ENCODE peak calls at places on chromosomes 13 and 19, in five cellular contexts. H is astrocyte, P is uterus, J is thoracic aorta, G is right lobe of liver. X is an unnamed sample.

GRCh38 chr13:64758520-64758919 is 2471.6 kb downstream of the PCDH9 start:
- DNase-seq in H (peak), P (no peak), J (no peak), G (no peak), X (no peak)

GRCh38 chr13:97005631-97006262 is 11.5 kb upstream of the OXGR1 start:
- DNase-seq in H (peak), P (no peak), J (no peak), G (no peak), X (no peak)

GRCh38 chr19:2488942-2489731 is 13.2 kb downstream of the GADD45B start:
- DNase-seq in H (no peak), P (no peak), J (no peak), G (peak), X (no peak)

GRCh38 chr19:14795078-14795721 is 16.8 kb upstream of the ADGRE2 start:
- DNase-seq in H (no peak), P (no peak), J (no peak), G (no peak), X (no peak)

GRCh38 chr13:84446972-84447700 is 564.9 kb upstream of the SLITRK1 start:
- DNase-seq in H (no peak), P (no peak), J (no peak), G (no peak), X (no peak)

GRCh38 chr13:76833465-76833864 is 52.7 kb downstream of the KCTD12 start:
- DNase-seq in H (no peak), P (no peak), J (no peak), G (no peak), X (no peak)

GRCh38 chr19:2552859-2553258 is 76.9 kb downstream of the GADD45B start:
- DNase-seq in H (no peak), P (no peak), J (no peak), G (no peak), X (no peak)

GRCh38 chr13:109787135-109787954 is 962 bp upstream of the IRS2 start:
- DNase-seq in H (no peak), P (peak), J (no peak), G (peak), X (peak)

GRCh38 chr13:113646376-113646775 is 11.6 kb downstream of the ATP4B start:
- DNase-seq in H (no peak), P (peak), J (no peak), G (no peak), X (no peak)

DNA sequence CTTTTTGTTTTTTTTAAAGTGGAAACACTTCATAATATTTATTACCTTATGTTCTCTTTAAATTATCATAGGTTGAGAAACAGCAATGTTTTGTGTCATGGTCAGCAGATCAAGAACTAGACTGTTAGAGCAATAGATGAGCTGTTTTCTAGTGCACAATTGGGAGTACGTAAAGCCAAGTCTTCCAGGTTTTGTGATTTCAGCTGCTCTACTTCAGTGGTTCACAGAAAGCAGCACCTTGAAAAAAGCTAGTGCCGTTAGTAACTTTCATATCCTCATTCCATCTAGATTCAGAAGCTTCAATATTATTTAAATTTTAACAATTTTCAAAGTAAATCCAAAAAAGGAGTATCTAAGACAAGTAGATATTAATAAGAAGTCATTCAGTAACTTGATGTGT is 1.9 kb downstream of the GPR18 start:
- DNase-seq in H (no peak), P (no peak), J (no peak), G (no peak), X (no peak)
- H3K27ac ChIP-seq in H (no peak), P (no peak), J (no peak), G (no peak), X (no peak)

DNA sequence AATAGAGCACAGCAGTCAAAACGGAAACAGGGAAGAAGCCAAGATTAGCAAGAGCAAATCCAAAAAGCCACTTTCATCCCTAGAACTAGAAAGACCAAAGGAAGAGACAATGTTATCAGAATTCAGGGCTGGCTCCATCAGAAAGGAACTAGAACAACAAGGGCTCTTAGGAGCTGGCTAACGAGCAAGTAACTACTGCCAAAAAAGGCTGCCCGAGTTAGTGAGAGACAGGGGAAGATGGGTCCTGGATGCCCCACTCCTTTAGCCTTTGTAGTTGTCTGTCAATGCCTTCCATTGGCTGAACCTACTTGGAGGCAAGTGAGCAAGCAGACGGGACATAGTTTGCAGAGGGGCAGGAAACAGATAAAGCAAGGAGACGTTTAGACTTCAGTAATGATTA is 240.4 kb downstream of the KLF12 start:
- DNase-seq in H (no peak), P (no peak), J (no peak), G (no peak), X (no peak)
- TF ChIP-seq CTCF in H (no peak), P (no peak), J (no peak), G (no peak), X (no peak)

DNA sequence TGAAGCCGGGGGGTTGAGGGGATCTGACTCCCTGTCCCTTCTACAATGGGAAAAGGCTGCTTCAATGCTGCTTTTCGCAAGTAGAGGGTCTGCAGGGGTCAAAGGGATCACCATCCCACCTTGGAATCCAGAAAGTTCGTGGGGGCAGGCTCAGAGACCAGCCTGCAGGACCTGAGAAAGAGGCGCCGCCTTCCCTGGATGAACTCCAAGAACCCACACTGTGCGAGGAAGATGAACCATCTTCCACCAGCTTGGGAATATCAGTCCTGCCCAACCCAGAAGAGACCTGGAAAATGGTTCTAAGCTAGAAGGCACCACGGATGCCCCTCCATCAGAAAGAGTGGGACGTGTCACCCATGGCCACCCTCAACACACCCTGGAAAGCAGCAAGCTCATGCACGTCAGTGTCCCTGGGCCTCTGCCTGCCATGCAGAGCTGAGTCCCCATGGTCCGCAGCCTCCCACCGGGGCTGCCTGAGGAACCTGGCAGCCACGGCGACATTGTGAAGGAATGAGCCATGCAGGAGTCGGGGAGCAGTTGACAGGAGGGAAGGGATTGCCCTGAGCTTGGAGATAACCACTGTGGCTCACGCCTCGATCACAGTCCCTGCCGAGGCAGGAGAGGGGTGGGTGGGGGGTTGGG is 14.6 kb downstream of the RAB3D start:
- DNase-seq in H (no peak), P (peak), J (no peak), G (no peak), X (no peak)
- H3K27ac ChIP-seq in H (no peak), P (peak), J (peak), G (peak), X (peak)

DNA sequence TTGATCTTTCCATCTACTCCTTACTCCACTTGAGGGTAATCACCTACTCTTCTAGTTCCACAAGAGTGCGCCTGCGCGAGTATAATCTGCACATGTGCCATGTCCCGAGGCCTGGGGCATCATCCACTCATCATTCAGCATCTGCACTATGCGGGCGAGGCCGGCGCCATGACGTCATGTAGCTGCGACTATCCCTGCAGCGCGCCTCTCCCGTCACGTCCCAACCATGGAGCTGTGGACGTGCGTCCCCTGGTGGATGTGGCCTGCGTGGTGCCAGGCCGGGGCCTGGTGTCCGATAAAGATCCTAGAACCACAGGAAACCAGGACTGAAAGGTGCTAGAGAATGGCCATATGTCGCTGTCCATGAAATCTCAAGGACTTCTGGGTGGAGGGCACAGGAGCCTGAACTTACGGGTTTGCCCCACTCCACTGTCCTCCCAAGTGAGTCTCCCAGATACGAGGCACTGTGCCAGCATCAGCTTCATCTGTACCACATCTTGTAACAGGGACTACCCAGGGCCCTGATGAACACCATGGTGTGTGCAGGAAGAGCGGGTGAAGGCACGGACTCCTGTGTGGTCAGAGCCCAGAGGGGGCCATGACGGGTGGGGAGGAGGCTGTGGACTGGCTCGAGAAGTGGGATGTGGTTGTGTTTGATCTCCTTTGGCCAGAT is 2.7 kb upstream of the KLK2 start:
- DNase-seq in H (no peak), P (no peak), J (no peak), G (no peak), X (no peak)
- TF ChIP-seq CTCF in H (no peak), P (no peak), J (no peak), G (no peak), X (no peak)

DNA sequence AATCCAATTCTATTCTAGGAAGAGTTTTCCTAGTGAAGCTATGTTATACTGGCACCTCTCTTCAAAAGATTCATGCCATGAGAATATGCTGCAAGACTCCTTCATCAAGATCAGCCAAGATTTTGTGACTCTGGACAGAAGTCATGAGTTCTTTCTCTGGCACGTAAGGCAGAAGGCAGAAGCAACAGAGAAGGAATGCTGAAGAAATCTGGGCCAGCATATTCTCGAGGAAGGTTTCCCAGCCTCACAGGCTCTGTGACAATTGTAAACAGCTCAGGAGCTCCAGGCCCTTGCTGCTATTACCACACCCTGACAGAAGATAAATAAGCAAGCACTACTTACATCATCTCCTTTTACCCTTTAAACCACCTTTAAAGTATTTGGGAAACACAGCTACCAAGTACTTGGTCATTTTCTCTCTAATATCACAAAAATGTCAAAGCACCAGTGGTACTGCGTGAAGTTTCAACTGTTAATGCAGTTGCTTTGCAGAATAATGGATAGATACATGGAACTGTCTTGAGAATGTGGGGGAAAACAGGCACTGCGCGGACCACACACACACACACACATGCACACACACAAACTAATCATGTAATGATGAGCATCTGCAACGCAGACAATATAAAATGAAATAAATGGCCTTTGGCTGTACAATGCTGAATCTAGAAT is 55.4 kb downstream of the INTS6 start:
- DNase-seq in H (peak), P (peak), J (peak), G (no peak), X (no peak)
- H3K27ac ChIP-seq in H (no peak), P (peak), J (no peak), G (no peak), X (no peak)

GRCh38 chr13:28744091-28744536 is 25.3 kb upstream of the SLC46A3 start:
- DNase-seq in H (peak), P (no peak), J (no peak), G (peak), X (no peak)

GRCh38 chr13:28743045-28743444 is 24.3 kb upstream of the SLC46A3 start:
- DNase-seq in H (no peak), P (no peak), J (no peak), G (no peak), X (no peak)

GRCh38 chr13:28741080-28741479 is 22.3 kb upstream of the SLC46A3 start:
- DNase-seq in H (no peak), P (no peak), J (no peak), G (no peak), X (no peak)

GRCh38 chr13:28744656-28745055 is 25.9 kb upstream of the SLC46A3 start:
- DNase-seq in H (no peak), P (no peak), J (no peak), G (no peak), X (no peak)

GRCh38 chr13:28743499-28744083 is 24.8 kb upstream of the SLC46A3 start:
- DNase-seq in H (no peak), P (no peak), J (no peak), G (no peak), X (no peak)
- TF ChIP-seq CTCF in H (no peak), P (no peak), J (no peak), G (no peak), X (no peak)

DNA sequence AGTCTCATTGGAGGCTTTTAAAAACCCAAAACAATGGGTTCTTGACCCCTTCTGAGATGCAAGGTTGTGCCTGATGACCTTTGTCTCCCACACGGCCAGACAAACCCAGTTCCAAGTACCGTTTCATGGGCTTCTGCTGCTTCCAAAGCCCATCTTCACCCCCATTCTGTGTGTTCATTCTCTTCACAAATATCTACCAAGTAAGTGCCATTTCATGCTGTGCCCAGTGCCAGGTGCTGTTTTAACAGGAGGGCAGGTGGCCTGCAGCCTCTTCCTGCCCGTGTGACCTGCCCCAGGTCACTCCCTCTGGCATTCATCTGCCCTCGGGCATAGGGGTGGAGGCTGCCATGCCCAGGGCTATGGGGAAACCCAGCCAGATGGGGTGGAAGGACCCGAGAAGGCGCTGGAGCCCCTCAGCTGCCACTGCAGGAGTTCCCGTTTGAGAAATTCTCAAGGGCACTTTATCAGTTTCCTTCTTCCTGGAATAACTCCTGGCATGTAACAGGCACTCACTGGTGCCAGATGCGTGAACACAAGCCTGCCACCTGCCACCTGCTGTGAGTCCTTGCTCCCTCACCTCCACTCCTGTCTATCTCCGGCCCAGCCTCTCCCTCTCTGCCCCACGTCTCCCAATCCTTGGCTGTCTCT is 12.5 kb downstream of the CAPN12 start:
- DNase-seq in H (no peak), P (no peak), J (no peak), G (peak), X (peak)
- H3K27ac ChIP-seq in H (no peak), P (peak), J (peak), G (peak), X (peak)

X was measured in dorsolateral prefrontal cortex.